ENCODE peak calls at places on chromosomes 1 and 21, in four cellular contexts. V is H1, I is K562, W is HepG2. X is an unnamed sample.

GRCh38 chr1:204460346-204460745 is 34.3 kb downstream of the PIK3C2B start:
- DNase-seq in V (no peak), I (no peak), W (no peak), X (no peak)

GRCh38 chr21:17925000-17925610 is 105.9 kb upstream of the C21orf91 start:
- DNase-seq in V (peak; percentile 66), I (peak; percentile 66), W (peak; percentile 63), X (peak; percentile 42)

GRCh38 chr21:42343963-42344510 is 6.8 kb downstream of the TFF2 start:
- DNase-seq in V (no peak), I (no peak), W (no peak), X (no peak)

GRCh38 chr1:96329121-96329520 is 392.5 kb upstream of the PTBP2 start:
- DNase-seq in V (no peak), I (no peak), W (no peak), X (peak; percentile 7)

GRCh38 chr1:203124011-203124410 is 3.5 kb upstream of the ADORA1 start:
- DNase-seq in V (no peak), I (no peak), W (no peak), X (no peak)

GRCh38 chr1:191592111-191592510 is 566.2 kb upstream of the RGS18 start:
- DNase-seq in V (no peak), I (no peak), W (no peak), X (no peak)

GRCh38 chr1:154445040-154445472 is 39.9 kb downstream of the IL6R start:
- DNase-seq in V (no peak), I (no peak), W (no peak), X (no peak)

GRCh38 chr1:68011786-68012375 is 38.5 kb downstream of the DIRAS3 start:
- DNase-seq in V (no peak), I (no peak), W (no peak), X (no peak)

GRCh38 chr1:186722711-186723309 is 42.6 kb upstream of the PTGS2 start:
- DNase-seq in V (no peak), I (peak; percentile 35), W (peak; percentile 37), X (peak; percentile 52)

GRCh38 chr21:25997788-25998611 is 172.6 kb downstream of the APP start:
- DNase-seq in V (no peak), I (no peak), W (peak; percentile 88), X (peak; percentile 41)

GRCh38 chr1:3539707-3540425 is 71.4 kb downstream of the MEGF6 start:
- DNase-seq in V (no peak), I (no peak), W (no peak), X (peak; percentile 47)

GRCh38 chr21:44443891-44444285 is 11.4 kb upstream of the LRRC3 start:
- DNase-seq in V (no peak), I (no peak), W (no peak), X (no peak)

GRCh38 chr1:19828546-19828945 is 13.5 kb upstream of the RNF186 start:
- DNase-seq in V (no peak), I (no peak), W (no peak), X (no peak)

GRCh38 chr1:151635479-151636072 is 23.7 kb downstream of the SNX27 start:
- DNase-seq in V (no peak), I (no peak), W (no peak), X (no peak)

GRCh38 chr1:236472850-236473788 is 50.7 kb upstream of the LGALS8 start:
- DNase-seq in V (no peak), I (no peak), W (no peak), X (no peak)

GRCh38 chr1:3889952-3890351 is 10.1 kb downstream of the C1orf174 start:
- DNase-seq in V (no peak), I (no peak), W (no peak), X (no peak)

GRCh38 chr1:51990478-51990965 is at the start of gene RAB3B:
- DNase-seq in V (peak; percentile 99), I (peak; percentile 92), W (peak; percentile 40), X (peak; percentile 71)

GRCh38 chr1:203090667-203091320 is 5.0 kb upstream of the MYOG start:
- DNase-seq in V (peak; percentile 40), I (no peak), W (no peak), X (no peak)

GRCh38 chr1:10918531-10918930 is 93.9 kb upstream of the TARDBP start:
- DNase-seq in V (no peak), I (no peak), W (no peak), X (no peak)

GRCh38 chr1:10904396-10905358 is 107.8 kb upstream of the TARDBP start:
- DNase-seq in V (no peak), I (no peak), W (no peak), X (no peak)

GRCh38 chr21:29301703-29302102 is 3.0 kb downstream of the BACH1 start:
- DNase-seq in V (no peak), I (no peak), W (no peak), X (no peak)

GRCh38 chr21:42829954-42830353 is 49.4 kb downstream of the WDR4 start:
- DNase-seq in V (peak; percentile 38), I (no peak), W (no peak), X (no peak)

GRCh38 chr1:172916126-172916525 is 134.6 kb downstream of the TNFSF18 start:
- DNase-seq in V (no peak), I (no peak), W (no peak), X (no peak)

GRCh38 chr1:1157914-1158710 is 15.6 kb upstream of the TTLL10 start:
- DNase-seq in V (no peak), I (peak; percentile 80), W (peak; percentile 66), X (peak; percentile 38)
- TF ChIP-seq JUN in V (no peak), I (no peak), W (no peak), X (no peak)

GRCh38 chr21:39649526-39649925 is 36.8 kb downstream of the B3GALT5 start:
- DNase-seq in V (no peak), I (no peak), W (no peak), X (no peak)
- H3K9ac ChIP-seq in V (no peak overlapping the region), I (no peak overlapping the region), W (no peak overlapping the region), X (no peak overlapping the region)

GRCh38 chr1:207969528-207969927 is 58.6 kb upstream of the CD34 start:
- DNase-seq in V (no peak), I (peak; percentile 30), W (no peak), X (no peak)
- TF ChIP-seq CTCF in V (no peak), I (no peak), W (no peak), X (no peak)

DNA sequence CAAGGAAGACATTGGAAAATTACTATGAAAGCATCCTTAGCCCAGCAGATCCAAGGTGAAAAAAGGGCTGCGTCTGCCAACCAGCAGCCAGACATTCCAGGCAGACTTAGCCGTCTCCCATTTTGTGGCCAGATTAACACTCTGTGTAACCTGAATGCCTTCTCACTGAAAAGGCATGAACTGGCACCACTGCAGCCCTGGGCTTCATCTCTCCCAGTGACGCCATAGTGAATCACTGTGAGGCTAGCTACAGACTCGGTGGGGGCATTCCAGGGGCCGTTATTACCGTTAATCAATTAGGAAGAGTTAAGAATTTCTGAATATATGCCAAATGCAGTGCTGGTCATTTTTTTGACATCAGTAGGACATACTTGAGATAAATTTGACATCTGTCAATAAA is 627.4 kb downstream of the LMO4 start:
- DNase-seq in V (no peak), I (no peak), W (no peak), X (peak; percentile 4)
- TF ChIP-seq JUN in V (no peak), I (no peak), W (no peak), X (no peak)

DNA sequence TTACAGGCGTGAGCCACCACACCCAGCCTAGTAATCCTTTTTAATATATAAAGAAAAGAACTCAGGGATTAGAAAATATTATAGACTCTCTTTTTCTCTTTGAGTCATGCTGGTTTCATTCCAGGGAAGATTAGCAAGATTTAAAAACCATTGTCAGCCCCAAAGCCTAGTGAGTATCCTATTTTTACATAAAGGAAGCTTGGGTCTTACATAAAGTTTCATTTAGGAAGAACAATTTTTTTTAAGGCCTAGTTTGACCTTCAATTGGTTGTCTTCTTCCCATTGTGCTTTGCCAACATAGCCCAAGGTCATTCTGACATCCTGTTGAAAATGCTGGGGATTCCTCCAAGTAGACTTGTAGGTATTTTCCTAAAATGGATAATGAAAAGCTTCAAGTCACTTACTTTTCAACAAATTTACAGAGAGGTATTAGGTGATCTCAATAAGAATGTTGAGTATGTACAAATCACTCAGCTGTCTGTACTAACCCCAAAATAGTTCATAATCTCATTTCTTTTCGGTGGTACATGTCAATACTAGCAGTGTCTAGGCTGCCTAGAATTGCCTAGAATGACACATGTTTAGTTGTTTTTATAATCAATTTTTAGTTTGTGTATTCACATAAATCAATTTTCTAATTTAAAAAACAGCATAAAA is 4.3 kb upstream of the KIF14 start:
- DNase-seq in V (no peak), I (no peak), W (no peak), X (peak; percentile 25)
- H3K9ac ChIP-seq in V (no peak overlapping the region), I (no peak overlapping the region), W (no peak overlapping the region), X (no peak overlapping the region)

DNA sequence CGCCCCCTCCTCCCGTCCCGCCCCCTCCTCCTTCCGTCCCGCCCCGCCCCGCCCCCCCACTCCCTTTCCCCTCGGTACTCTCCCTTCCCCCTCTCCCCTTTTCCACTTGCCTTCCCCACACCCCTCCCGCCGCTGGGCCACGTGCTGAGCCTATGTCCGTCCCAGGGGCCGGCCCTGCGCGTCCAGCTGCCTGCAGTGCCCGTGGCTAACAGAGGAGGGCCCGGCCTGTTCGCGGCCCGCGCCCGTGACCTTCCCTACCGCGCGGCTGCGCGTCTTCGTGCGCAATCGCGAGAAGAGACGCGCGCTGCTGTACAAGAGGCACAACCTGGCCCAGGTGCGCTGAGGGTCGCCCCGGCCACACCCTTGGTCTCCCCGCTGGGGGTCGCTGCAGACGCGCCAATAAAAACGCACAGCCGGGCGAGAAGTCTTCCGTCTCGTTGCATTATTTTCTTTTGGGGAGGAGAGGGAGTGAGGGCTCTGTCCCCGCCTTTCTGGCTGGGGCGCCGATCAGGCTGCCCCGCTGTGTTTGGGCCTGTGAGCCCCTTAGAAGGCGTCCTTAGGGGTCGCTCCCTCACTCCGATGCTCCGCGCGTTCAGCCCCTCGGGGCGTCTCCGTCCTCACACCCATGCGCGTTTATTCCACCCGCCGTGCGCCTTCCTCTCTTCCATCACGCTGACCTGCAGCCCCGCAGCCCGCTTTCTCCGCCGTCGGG is 28.0 kb downstream of the TRIM11 start:
- DNase-seq in V (peak; percentile 95), I (peak; percentile 84), W (no peak), X (peak; percentile 36)
- TF ChIP-seq CTCF in V (peak; percentile 85), I (peak; percentile 59), W (no peak), X (peak; percentile 47)

GRCh38 chr1:94254073-94254810 is 16.9 kb upstream of the ARHGAP29 start:
- DNase-seq in V (no peak), I (no peak), W (no peak), X (peak; percentile 76)

GRCh38 chr1:94255476-94255875 is 18.1 kb upstream of the ARHGAP29 start:
- DNase-seq in V (no peak), I (no peak), W (no peak), X (peak; percentile 60)

GRCh38 chr1:94257451-94257850 is 20.1 kb upstream of the ARHGAP29 start:
- DNase-seq in V (no peak), I (no peak), W (no peak), X (no peak)

GRCh38 chr1:94250341-94250740 is 13.0 kb upstream of the ARHGAP29 start:
- DNase-seq in V (no peak), I (no peak), W (no peak), X (no peak)

GRCh38 chr1:94253456-94254042 is 16.2 kb upstream of the ARHGAP29 start:
- DNase-seq in V (no peak), I (no peak), W (no peak), X (no peak)
- TF ChIP-seq JUN in V (no peak), I (no peak), W (no peak), X (no peak)

GRCh38 chr1:160628799-160629263 is 18.0 kb downstream of the SLAMF1 start:
- DNase-seq in V (no peak), I (no peak), W (no peak), X (no peak)
- H3K9ac ChIP-seq in V (no peak overlapping the region), I (no peak overlapping the region), W (no peak overlapping the region), X (no peak overlapping the region)

X was measured in endothelial cell of umbilical vein.